ENCODE peak calls at places on chromosomes 1 and 21, in nine cellular contexts. F is HCT116, P is HepG2, I is K562, Q is A549, B is endothelial cell of umbilical vein, N is H1, A is SK-N-SH, L is GM12878. M is an unnamed sample.

GRCh38 chr1:182164273-182164672 is 102.8 kb upstream of the ZNF648 start:
- DNase-seq in N (no peak), I (no peak), L (no peak), Q (no peak), F (no peak), A (no peak), B (no peak), P (no peak), M (no peak)

GRCh38 chr1:212979340-212980122 is 29.2 kb downstream of the VASH2 start:
- DNase-seq in A (no peak), N (no peak), L (peak), I (no peak), B (no peak), P (no peak), Q (no peak), F (no peak), M (no peak)

GRCh38 chr1:9538669-9539164 is 548 bp upstream of the SLC25A33 start:
- DNase-seq in N (no peak), F (no peak), A (no peak), I (no peak), L (no peak), B (no peak), P (no peak), Q (no peak), M (no peak)

GRCh38 chr1:31523012-31523411 is 53.3 kb upstream of the TINAGL1 start:
- DNase-seq in Q (no peak), N (no peak), I (no peak), B (no peak), L (no peak), P (peak), A (no peak), F (peak), M (peak)

GRCh38 chr1:166905930-166906329 is 29.9 kb upstream of the TADA1 start:
- DNase-seq in L (no peak), P (no peak), A (no peak), I (no peak), Q (no peak), F (no peak), N (no peak), B (peak), M (no peak)

GRCh38 chr1:71948561-71948960 is 333.8 kb downstream of the NEGR1 start:
- DNase-seq in F (no peak), I (no peak), P (no peak), A (no peak), N (no peak), Q (no peak), B (no peak), L (no peak), M (no peak)

GRCh38 chr1:109379422-109379821 is 18.3 kb downstream of the SORT1 start:
- DNase-seq in I (no peak), P (no peak), Q (no peak), F (no peak), L (no peak), N (no peak), B (no peak), A (no peak), M (no peak)

GRCh38 chr1:7770939-7771672 is at the start of gene VAMP3:
- DNase-seq in B (peak), L (peak), Q (peak), P (peak), I (peak), N (peak), A (peak), F (peak), M (peak)

GRCh38 chr1:11648732-11649158 is 5.5 kb downstream of the FBXO2 start:
- DNase-seq in F (no peak), N (no peak), P (no peak), A (no peak), I (peak), Q (no peak), L (no peak), B (no peak), M (no peak)

GRCh38 chr1:229643996-229644748 is 18.1 kb downstream of the URB2 start:
- DNase-seq in Q (no peak), B (no peak), N (no peak), A (no peak), I (no peak), F (no peak), L (no peak), P (no peak), M (peak)

GRCh38 chr1:67833595-67833926 is 294 bp upstream of the GNG12 start:
- DNase-seq in F (no peak), Q (no peak), A (no peak), B (no peak), P (no peak), N (no peak), L (no peak), I (no peak), M (no peak)

GRCh38 chr21:16002872-16003466 is 273.2 kb downstream of the USP25 start:
- DNase-seq in A (peak), Q (no peak), F (no peak), B (peak), L (no peak), N (no peak), I (no peak), P (no peak), M (peak)

GRCh38 chr1:200366577-200367253 is 43.1 kb downstream of the ZNF281 start:
- DNase-seq in B (no peak), Q (no peak), L (no peak), P (no peak), N (no peak), I (no peak), F (no peak), A (no peak), M (peak)

GRCh38 chr1:67647036-67647798 is 37.8 kb upstream of the GADD45A start:
- DNase-seq in N (no peak), Q (no peak), L (no peak), A (peak), I (no peak), F (no peak), B (peak), P (no peak), M (no peak)

GRCh38 chr1:33302325-33302724 is 18.6 kb downstream of the A3GALT2 start:
- DNase-seq in I (peak), F (no peak), N (no peak), Q (no peak), B (no peak), P (no peak), L (no peak), A (no peak), M (peak)

GRCh38 chr1:47686731-47687617 is 249.1 kb downstream of the FOXD2 start:
- DNase-seq in I (no peak), P (no peak), A (no peak), N (no peak), F (no peak), Q (no peak), L (no peak), B (no peak), M (no peak)

GRCh38 chr21:16004121-16004520 is 274.3 kb downstream of the USP25 start:
- DNase-seq in A (no peak), I (no peak), F (no peak), N (no peak), L (no peak), B (no peak), P (no peak), Q (no peak), M (no peak)

GRCh38 chr21:42973309-42973990 is 912 bp upstream of the PKNOX1 start:
- DNase-seq in P (no peak), Q (no peak), B (no peak), L (no peak), I (peak), F (no peak), A (no peak), N (no peak), M (no peak)

GRCh38 chr1:31154632-31155215 is 85.0 kb downstream of the NKAIN1 start:
- DNase-seq in B (peak), Q (peak), I (peak), P (peak), L (no peak), N (peak), A (peak), F (no peak), M (peak)

GRCh38 chr1:233394860-233395717 is 67.6 kb downstream of the MAP3K21 start:
- DNase-seq in L (no peak), B (peak), N (no peak), I (peak), F (peak), Q (peak), A (peak), P (peak), M (peak)

GRCh38 chr1:34851431-34852105 is 8.0 kb downstream of the SMIM12 start:
- DNase-seq in I (no peak), L (no peak), N (no peak), Q (no peak), A (no peak), P (no peak), B (peak), F (no peak), M (no peak)

GRCh38 chr1:119714583-119714982 is 2.8 kb downstream of the PHGDH start:
- DNase-seq in N (no peak), Q (no peak), F (no peak), P (no peak), A (no peak), L (no peak), B (no peak), I (no peak), M (peak)

GRCh38 chr1:98454666-98455065 is 206.9 kb upstream of the SNX7 start:
- DNase-seq in N (no peak), A (no peak), P (no peak), F (no peak), I (no peak), L (no peak), Q (no peak), B (no peak), M (no peak)

GRCh38 chr1:12075195-12076114 is 12.4 kb downstream of the TNFRSF8 start:
- DNase-seq in P (no peak), A (no peak), I (no peak), B (no peak), L (no peak), F (no peak), N (no peak), Q (no peak), M (no peak)

GRCh38 chr1:228180271-228180987 is 14.8 kb downstream of the IBA57 start:
- DNase-seq in L (no peak), I (no peak), F (no peak), N (no peak), B (no peak), P (peak), Q (no peak), A (no peak), M (peak)

GRCh38 chr1:177122869-177123268 is 41.6 kb downstream of the ASTN1 start:
- DNase-seq in F (no peak), P (no peak), L (no peak), Q (no peak), N (no peak), B (no peak), I (no peak), A (no peak), M (no peak)

GRCh38 chr1:227934476-227935313 is 13.0 kb downstream of the WNT9A start:
- DNase-seq in I (peak), F (peak), A (no peak), P (peak), N (no peak), B (peak), Q (peak), L (no peak), M (peak)

GRCh38 chr1:116921937-116922336 is 12.2 kb downstream of the PTGFRN start:
- DNase-seq in B (no peak), L (no peak), Q (no peak), F (no peak), N (no peak), P (no peak), A (no peak), I (no peak), M (no peak)

GRCh38 chr1:202010042-202011015 is at the start of gene ELF3:
- DNase-seq in N (peak), P (peak), A (no peak), Q (peak), F (peak), L (peak), I (no peak), B (no peak), M (no peak)

GRCh38 chr1:1616045-1616821 is 933 bp downstream of the MIB2 start:
- DNase-seq in N (no peak), A (peak), I (peak), L (no peak), P (no peak), Q (no peak), F (no peak), B (peak), M (peak)

GRCh38 chr1:89198500-89199072 is at the start of gene GBP4:
- DNase-seq in L (peak), F (no peak), P (no peak), B (peak), I (no peak), N (no peak), Q (no peak), A (no peak), M (no peak)

GRCh38 chr21:32378956-32379355 is 13.9 kb downstream of the URB1 start:
- DNase-seq in Q (no peak), P (no peak), L (no peak), A (no peak), F (no peak), N (no peak), I (no peak), B (no peak), M (no peak)
- TF ChIP-seq MAX in Q (no peak), P (no peak), L (no peak), A (no peak), F (no peak), N (no peak), I (no peak), B (no peak), M (no peak)

GRCh38 chr21:40924641-40925040 is 77.7 kb upstream of the DSCAM start:
- DNase-seq in F (no peak), I (no peak), A (no peak), N (no peak), Q (no peak), L (no peak), B (no peak), P (no peak), M (no peak)
- H3K4me3 ChIP-seq in F (no peak), I (no peak), A (no peak), N (no peak), Q (no peak), L (no peak), B (no peak), P (no peak), M (no peak)

GRCh38 chr1:78839704-78840277 is 166.7 kb downstream of the ADGRL4 start:
- DNase-seq in L (no peak), P (peak), N (no peak), A (peak), F (peak), B (peak), I (peak), Q (no peak), M (peak)

GRCh38 chr1:78834201-78834741 is 172.3 kb downstream of the ADGRL4 start:
- DNase-seq in A (no peak), Q (no peak), L (no peak), N (no peak), B (no peak), P (no peak), I (no peak), F (no peak), M (no peak)

GRCh38 chr1:78840447-78841251 is 165.9 kb downstream of the ADGRL4 start:
- DNase-seq in B (peak), I (peak), L (no peak), N (no peak), P (no peak), A (no peak), Q (no peak), F (no peak), M (no peak)

GRCh38 chr1:78833491-78833890 is 173.0 kb downstream of the ADGRL4 start:
- DNase-seq in Q (no peak), B (peak), A (no peak), F (peak), N (no peak), I (no peak), L (no peak), P (no peak), M (no peak)

DNA sequence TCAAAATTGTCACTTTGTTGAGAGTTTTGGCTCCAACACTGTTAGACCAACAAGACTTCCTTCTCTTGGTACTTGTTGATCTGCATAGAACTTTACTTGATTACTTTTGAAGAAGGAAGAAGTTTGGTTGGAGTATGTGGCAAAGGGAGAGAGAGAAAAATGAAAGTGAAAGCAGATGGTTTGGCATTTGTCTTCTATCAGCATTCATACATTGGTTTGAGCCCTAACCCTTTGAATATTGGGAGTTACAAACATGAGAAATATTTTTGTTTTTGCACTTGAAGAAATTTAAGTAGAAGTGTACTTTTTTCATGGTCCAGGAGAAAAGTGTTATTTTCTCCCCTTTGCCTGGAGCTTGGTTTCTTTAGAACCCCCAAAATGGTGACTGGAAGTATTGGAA is 169.8 kb downstream of the ADGRL4 start:
- DNase-seq in P (no peak), A (no peak), L (no peak), B (peak), N (no peak), F (no peak), Q (no peak), I (no peak), M (peak)
- TF ChIP-seq MAX in P (no peak), A (no peak), L (no peak), B (no peak), N (no peak), F (no peak), Q (no peak), I (no peak), M (no peak)

DNA sequence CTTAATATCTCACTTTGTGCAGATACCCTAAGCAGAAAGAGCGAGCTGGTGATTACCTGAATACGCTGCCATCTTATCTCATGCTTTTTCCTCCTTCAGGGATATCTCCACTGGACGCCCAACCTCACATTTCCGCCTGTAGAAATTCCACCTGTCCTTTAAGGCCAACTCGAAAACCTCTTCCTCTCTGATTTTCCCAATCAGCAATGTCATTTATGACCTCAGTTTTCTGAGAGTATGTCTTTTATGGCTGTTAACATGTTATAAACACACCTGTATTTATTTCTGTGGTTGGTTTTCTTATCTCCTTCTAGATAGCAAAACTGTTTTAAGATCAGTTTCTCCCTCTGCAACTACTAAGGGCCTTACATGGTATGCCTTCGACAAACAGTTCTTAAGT is 41.1 kb downstream of the CD34 start:
- DNase-seq in F (no peak), I (no peak), P (no peak), L (no peak), A (no peak), B (no peak), Q (no peak), N (no peak), M (no peak)
- H3K4me3 ChIP-seq in F (no peak), I (no peak), P (no peak), L (no peak), A (no peak), B (no peak), Q (no peak), N (no peak), M (no peak)

GRCh38 chr1:216144661-216145450 is 278.4 kb downstream of the USH2A start:
- DNase-seq in B (no peak), L (no peak), I (no peak), Q (no peak), F (no peak), N (no peak), P (no peak), A (no peak), M (no peak)
- TF ChIP-seq MAX in B (no peak), L (no peak), I (no peak), Q (no peak), F (no peak), N (peak), P (no peak), A (no peak), M (no peak)

M was measured in NB4.